ENCODE peak calls at places on chromosomes 2 and 18, in ten cellular contexts. K is pulmonary artery endothelial cell; Z is GM23248; P is EL; M is cerebellum; F is stimulated activated CD4-positive, alpha-beta T cell treated with anti-CD3 and anti-CD28 coated beads, Interleukin-2, amount 100 ng/mL, for 48 hours; C is mucosa of gallbladder; U is DND-41; X is T follicular helper cell; G is glomerular endothelial cell. Q is an unnamed sample.

GRCh38 chr2:64938607-64939285 is 50.5 kb upstream of the SLC1A4 start:
- DNase-seq in X (no peak), U (no peak), F (no peak), P (no peak), M (no peak), K (no peak), C (no peak), G (no peak), Z (no peak), Q (no peak)

GRCh38 chr2:166081131-166081632 is 46.6 kb downstream of the SCN1A start:
- DNase-seq in M (no peak), U (no peak), Z (no peak), K (no peak), F (no peak), P (no peak), X (no peak), C (no peak), G (no peak), Q (no peak)

GRCh38 chr2:95074663-95075439 is 46.8 kb downstream of the MRPS5 start:
- DNase-seq in X (peak; percentile 33), U (peak; percentile 97), Z (no peak), C (no peak), G (no peak), K (no peak), P (no peak), M (no peak), F (peak; percentile 51), Q (no peak)

GRCh38 chr2:202327887-202328286 is 48.2 kb upstream of the BMPR2 start:
- DNase-seq in G (no peak), P (no peak), X (no peak), F (no peak), C (no peak), K (no peak), U (no peak), M (no peak), Z (no peak), Q (no peak)

GRCh38 chr18:54127759-54128378 is 96.6 kb downstream of the MBD2 start:
- DNase-seq in F (no peak), P (peak; percentile 62), Z (peak; percentile 79), K (no peak), M (peak; percentile 6), U (peak; percentile 23), C (peak; percentile 16), X (no peak), G (no peak), Q (no peak)

GRCh38 chr18:58529714-58530354 is 99.1 kb downstream of the ALPK2 start:
- DNase-seq in Z (peak; percentile 72), U (peak; percentile 66), C (peak; percentile 62), G (peak; percentile 27), P (peak; percentile 72), X (peak; percentile 45), K (peak; percentile 5), M (no peak), F (peak; percentile 59), Q (no peak)

GRCh38 chr2:119293254-119293653 is 69.6 kb downstream of the STEAP3 start:
- DNase-seq in X (no peak), C (no peak), Z (peak; percentile 19), F (no peak), M (no peak), G (no peak), P (peak; percentile 27), U (no peak), K (no peak), Q (no peak)

GRCh38 chr2:196660264-196660663 is 20.7 kb downstream of the CCDC150 start:
- DNase-seq in U (no peak), Z (peak; percentile 69), C (no peak), X (no peak), F (no peak), G (no peak), P (peak; percentile 88), K (no peak), M (no peak), Q (no peak)

GRCh38 chr2:239143858-239144712 is 256.7 kb downstream of the HDAC4 start:
- DNase-seq in P (peak; percentile 35), M (peak; percentile 42), Z (peak; percentile 69), U (peak; percentile 50), G (no peak), K (peak; percentile 10), X (no peak), F (peak; percentile 18), C (no peak), Q (no peak)

GRCh38 chr2:159946326-159946992 is 116.0 kb downstream of the PLA2R1 start:
- DNase-seq in G (peak; percentile 72), F (no peak), C (no peak), X (no peak), K (peak; percentile 87), P (peak; percentile 39), M (peak; percentile 63), Z (peak; percentile 64), U (no peak), Q (no peak)

GRCh38 chr2:9647884-9648283 is 17.1 kb upstream of the YWHAQ start:
- DNase-seq in X (no peak), K (no peak), C (no peak), U (no peak), G (no peak), F (no peak), Z (no peak), P (no peak), M (no peak), Q (no peak)

GRCh38 chr18:47036298-47036874 is 965 bp upstream of the ELOA2 start:
- DNase-seq in U (peak; percentile 14), M (peak; percentile 4), Z (peak; percentile 72), K (no peak), F (no peak), G (no peak), P (peak; percentile 38), X (no peak), C (no peak), Q (no peak)

GRCh38 chr2:62137431-62137830 is 58.5 kb upstream of the B3GNT2 start:
- DNase-seq in Z (no peak), X (no peak), M (no peak), G (no peak), C (no peak), U (no peak), P (no peak), F (no peak), K (no peak), Q (no peak)

GRCh38 chr2:237171396-237171795 is 85.7 kb downstream of the COPS8 start:
- DNase-seq in K (peak; percentile 41), M (no peak), P (peak; percentile 92), U (no peak), C (peak; percentile 35), G (no peak), F (no peak), Z (peak; percentile 91), X (no peak), Q (no peak)

GRCh38 chr2:23700627-23701026 is 226.3 kb downstream of the ATAD2B start:
- DNase-seq in M (no peak), X (no peak), K (no peak), Z (no peak), P (no peak), C (no peak), G (no peak), U (no peak), F (no peak), Q (no peak)

GRCh38 chr2:166784296-166784946 is 103.9 kb upstream of the XIRP2 start:
- DNase-seq in P (no peak), G (no peak), M (no peak), X (no peak), U (no peak), F (no peak), C (no peak), K (no peak), Z (no peak), Q (no peak)

GRCh38 chr2:108586631-108587030 is 52.4 kb downstream of the LIMS1 start:
- DNase-seq in F (no peak), X (no peak), U (no peak), K (no peak), P (no peak), M (no peak), G (no peak), Z (peak; percentile 7), C (no peak), Q (no peak)

GRCh38 chr2:171723724-171724683 is 36.7 kb downstream of the DYNC1I2 start:
- DNase-seq in M (peak; percentile 32), U (no peak), C (no peak), X (no peak), P (peak; percentile 11), K (no peak), F (no peak), G (no peak), Z (no peak), Q (no peak)

GRCh38 chr2:96145028-96145939 is at the start of gene DUSP2:
- DNase-seq in Z (peak; percentile 80), C (peak; percentile 70), F (peak; percentile 94), K (no peak), U (peak; percentile 87), X (peak; percentile 82), G (no peak), P (peak; percentile 70), M (peak; percentile 83), Q (peak; percentile 82)

GRCh38 chr2:42980764-42981416 is 188.5 kb upstream of the HAAO start:
- DNase-seq in M (no peak), P (no peak), C (no peak), K (no peak), F (no peak), X (no peak), Z (no peak), U (no peak), G (no peak), Q (no peak)

GRCh38 chr18:56245856-56246575 is 392.4 kb downstream of the TXNL1 start:
- DNase-seq in P (peak; percentile 61), U (no peak), X (no peak), Z (peak; percentile 68), K (no peak), C (no peak), F (no peak), G (no peak), M (no peak), Q (no peak)

GRCh38 chr2:120673571-120674061 is 62.1 kb upstream of the GLI2 start:
- DNase-seq in M (no peak), X (no peak), P (no peak), F (no peak), C (no peak), U (no peak), Z (no peak), K (no peak), G (no peak), Q (no peak)

GRCh38 chr2:69235863-69236262 is 151.2 kb downstream of the GFPT1 start:
- DNase-seq in F (no peak), P (no peak), G (no peak), K (no peak), Z (no peak), C (no peak), U (no peak), X (no peak), M (no peak), Q (no peak)

GRCh38 chr2:40680547-40680946 is 228.7 kb upstream of the SLC8A1 start:
- DNase-seq in K (no peak), X (no peak), G (no peak), C (no peak), U (no peak), P (no peak), F (no peak), M (no peak), Z (peak; percentile 47), Q (no peak)

GRCh38 chr2:56749152-56749752 is 565.5 kb downstream of the CCDC85A start:
- DNase-seq in X (no peak), Z (peak; percentile 58), P (peak; percentile 43), U (no peak), K (peak; percentile 10), G (peak; percentile 36), C (no peak), M (peak; percentile 28), F (no peak), Q (no peak)

GRCh38 chr2:231386446-231386845 is 9.1 kb upstream of the B3GNT7 start:
- DNase-seq in G (no peak), C (no peak), Z (peak; percentile 83), U (no peak), X (no peak), M (no peak), K (no peak), F (no peak), P (peak; percentile 85), Q (no peak)

GRCh38 chr2:70663411-70663810 is 104.6 kb downstream of the ADD2 start:
- DNase-seq in F (no peak), K (no peak), Z (no peak), U (no peak), M (no peak), P (no peak), C (no peak), G (no peak), X (no peak), Q (peak; percentile 34)

GRCh38 chr18:64707052-64707451 is 558.2 kb upstream of the LINC00305 start:
- DNase-seq in M (no peak), K (no peak), P (no peak), G (no peak), U (no peak), Z (no peak), C (no peak), X (no peak), F (no peak), Q (no peak)